ENCODE peak calls at places on chromosome 2, in four cellular contexts. M is IMR-90, H is A549, X is GM12878. T is an unnamed sample.

GRCh38 chr2:7180641-7181370 is 263.6 kb downstream of the RNF144A start:
- DNase-seq in M (no peak), H (peak; percentile 47), X (no peak), T (no peak)

GRCh38 chr2:770776-771175 is 93.6 kb upstream of the TMEM18 start:
- DNase-seq in M (no peak), H (no peak), X (no peak), T (no peak)

GRCh38 chr2:64273524-64274398 is 129.5 kb upstream of the PELI1 start:
- DNase-seq in M (peak; percentile 89), H (no peak), X (no peak), T (no peak)

GRCh38 chr2:146701183-146701582 is 1143.6 kb upstream of the ACVR2A start:
- DNase-seq in M (no peak), H (no peak), X (no peak), T (no peak)

GRCh38 chr2:95179451-95179850 is 13.8 kb downstream of the ZNF2 start:
- DNase-seq in M (no peak), H (no peak), X (no peak), T (no peak)

GRCh38 chr2:199716807-199717586 is 134.0 kb downstream of the FTCDNL1 start:
- DNase-seq in M (no peak), H (peak; percentile 51), X (no peak), T (no peak)

GRCh38 chr2:47488870-47489584 is 86.1 kb downstream of the MSH2 start:
- DNase-seq in M (peak; percentile 92), H (peak; percentile 44), X (no peak), T (no peak)

GRCh38 chr2:20382965-20383800 is 32.5 kb upstream of the PUM2 start:
- DNase-seq in M (peak; percentile 92), H (no peak), X (no peak), T (no peak)

GRCh38 chr2:237256845-237257244 is 157.1 kb downstream of the COL6A3 start:
- DNase-seq in M (peak; percentile 86), H (no peak), X (no peak), T (no peak)

GRCh38 chr2:778680-779350 is 101.6 kb upstream of the TMEM18 start:
- DNase-seq in M (no peak), H (no peak), X (no peak), T (no peak)

GRCh38 chr2:70991742-70992141 is 2.9 kb downstream of the TEX261 start:
- DNase-seq in M (no peak), H (no peak), X (no peak), T (no peak)

GRCh38 chr2:10448208-10448645 is at the start of gene ODC1:
- DNase-seq in M (peak; percentile 90), H (peak; percentile 80), X (peak; percentile 53), T (peak; percentile 98)

GRCh38 chr2:18976112-18976961 is 382.1 kb downstream of the OSR1 start:
- DNase-seq in M (peak; percentile 94), H (no peak), X (no peak), T (no peak)

GRCh38 chr2:218284106-218284811 is 8.0 kb downstream of the TMBIM1 start:
- DNase-seq in M (peak; percentile 80), H (no peak), X (no peak), T (peak; percentile 55)

GRCh38 chr2:129441610-129442009 is 537.9 kb upstream of the RAB6C start:
- DNase-seq in M (no peak), H (no peak), X (no peak), T (no peak)

GRCh38 chr2:32918774-32919173 is 28.0 kb upstream of the LTBP1 start:
- DNase-seq in M (no peak), H (no peak), X (no peak), T (no peak)

GRCh38 chr2:28747714-28748113 is 3.9 kb upstream of the PPP1CB start:
- DNase-seq in M (no peak), H (no peak), X (no peak), T (no peak)

GRCh38 chr2:26582890-26583289 is 58.3 kb downstream of the CIB4 start:
- DNase-seq in M (no peak), H (no peak), X (no peak), T (no peak)

GRCh38 chr2:231721641-231722310 is 13.5 kb downstream of the PTMA start:
- DNase-seq in M (no peak), H (no peak), X (no peak), T (no peak)

GRCh38 chr2:12376025-12376424 is 340.7 kb upstream of the TRIB2 start:
- DNase-seq in M (no peak), H (no peak), X (no peak), T (no peak)
- TF ChIP-seq ELK1 in M (no peak), H (no peak), X (no peak), T (no peak)

DNA sequence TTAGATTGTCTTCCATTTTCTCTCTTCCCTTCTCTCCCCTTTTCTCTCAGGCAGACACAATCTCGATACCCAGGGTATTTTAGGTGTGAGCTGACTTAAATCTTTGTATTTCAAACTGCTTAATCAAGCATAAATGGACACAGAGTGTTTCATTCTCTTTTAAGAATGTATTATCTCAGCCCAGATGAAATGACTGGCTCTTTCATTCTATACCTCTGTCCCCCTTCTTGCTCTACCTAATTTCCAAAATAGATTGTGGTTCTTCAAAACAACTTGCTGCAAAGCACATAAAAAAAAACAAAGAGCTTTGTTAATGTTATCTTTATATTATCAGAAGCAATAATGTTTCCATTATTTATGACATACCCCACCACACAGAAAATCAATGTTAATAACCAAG is 514.6 kb downstream of the ERBB4 start:
- DNase-seq in M (no peak), H (no peak), X (no peak), T (no peak)
- TF ChIP-seq ELK1 in M (no peak), H (no peak), X (no peak), T (no peak)

GRCh38 chr2:203582468-203582867 is 47.4 kb upstream of the RAPH1 start:
- DNase-seq in M (peak; percentile 75), H (no peak), X (no peak), T (no peak)

GRCh38 chr2:203584784-203585183 is 49.7 kb upstream of the RAPH1 start:
- DNase-seq in M (no peak), H (no peak), X (no peak), T (no peak)

GRCh38 chr2:203585541-203585940 is 50.4 kb upstream of the RAPH1 start:
- DNase-seq in M (no peak), H (no peak), X (no peak), T (no peak)

GRCh38 chr2:203583084-203583695 is 48.1 kb upstream of the RAPH1 start:
- DNase-seq in M (no peak), H (no peak), X (no peak), T (no peak)

DNA sequence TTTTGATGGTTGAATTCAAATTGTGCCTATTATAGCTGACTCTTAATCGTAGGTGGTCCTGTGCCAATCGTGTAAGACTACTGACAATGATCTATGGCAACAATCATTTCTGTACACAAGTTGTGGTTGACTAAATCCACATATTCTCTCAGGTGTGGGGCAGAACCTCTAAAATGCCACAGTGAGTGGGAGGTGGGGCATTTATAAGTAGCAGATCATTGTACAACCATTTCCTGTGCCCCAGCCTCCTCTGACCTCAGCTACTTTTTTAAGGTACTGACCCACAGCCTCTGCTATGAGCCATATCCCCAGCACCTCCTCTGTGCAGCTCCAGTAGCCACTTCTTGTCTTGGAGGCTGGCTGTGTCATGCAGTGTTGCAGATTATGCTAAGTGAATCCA is 48.6 kb upstream of the RAPH1 start:
- DNase-seq in M (peak; percentile 76), H (no peak), X (peak; percentile 61), T (no peak)
- TF ChIP-seq ELK1 in M (no peak), H (no peak), X (no peak), T (no peak)

GRCh38 chr2:160474319-160474645 is 19.3 kb downstream of the RBMS1 start:
- DNase-seq in M (no peak), H (no peak), X (no peak), T (no peak)

GRCh38 chr2:160471950-160472349 is 21.7 kb downstream of the RBMS1 start:
- DNase-seq in M (no peak), H (no peak), X (no peak), T (no peak)

GRCh38 chr2:160474891-160475795 is 18.5 kb downstream of the RBMS1 start:
- DNase-seq in M (peak; percentile 49), H (no peak), X (no peak), T (no peak)

GRCh38 chr2:160473508-160474318 is 19.9 kb downstream of the RBMS1 start:
- DNase-seq in M (no peak), H (no peak), X (no peak), T (no peak)

DNA sequence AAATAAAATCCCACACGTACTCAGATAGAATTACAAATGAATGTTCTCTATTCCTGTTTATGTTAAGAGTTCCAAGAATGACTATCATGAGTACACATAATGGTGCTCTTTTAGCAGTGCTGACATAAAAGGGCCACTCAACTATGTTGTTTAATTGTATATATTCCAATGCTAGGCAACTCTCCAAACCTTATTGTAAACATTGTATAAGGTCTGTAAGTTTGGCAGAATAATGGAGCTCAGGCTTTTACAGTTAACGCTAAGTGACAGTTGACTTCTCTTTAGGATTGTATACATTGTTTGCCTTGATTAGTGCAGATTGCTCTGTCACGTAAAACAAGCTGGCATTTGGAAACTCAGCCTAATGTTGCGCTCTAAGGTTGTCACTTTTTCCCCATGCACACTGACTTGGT is 20.8 kb downstream of the RBMS1 start:
- DNase-seq in M (peak; percentile 94), H (no peak), X (no peak), T (no peak)
- TF ChIP-seq ELK1 in M (no peak), H (no peak), X (no peak), T (no peak)

GRCh38 chr2:210445116-210445707 is 31.3 kb downstream of the LANCL1 start:
- DNase-seq in M (peak; percentile 27), H (peak; percentile 8), X (no peak), T (peak; percentile 8)
- TF ChIP-seq ELK1 in M (no peak), H (no peak), X (no peak), T (no peak)

GRCh38 chr2:229800997-229801754 is 86.8 kb upstream of the DNER start:
- DNase-seq in M (peak; percentile 65), H (peak; percentile 49), X (peak; percentile 23), T (peak; percentile 64)
- TF ChIP-seq ELK1 in M (no peak), H (no peak), X (no peak), T (no peak)

GRCh38 chr2:168176402-168176801 is 71.0 kb downstream of the STK39 start:
- DNase-seq in M (no peak), H (no peak), X (no peak), T (no peak)
- TF ChIP-seq ELK1 in M (no peak), H (no peak), X (no peak), T (no peak)

DNA sequence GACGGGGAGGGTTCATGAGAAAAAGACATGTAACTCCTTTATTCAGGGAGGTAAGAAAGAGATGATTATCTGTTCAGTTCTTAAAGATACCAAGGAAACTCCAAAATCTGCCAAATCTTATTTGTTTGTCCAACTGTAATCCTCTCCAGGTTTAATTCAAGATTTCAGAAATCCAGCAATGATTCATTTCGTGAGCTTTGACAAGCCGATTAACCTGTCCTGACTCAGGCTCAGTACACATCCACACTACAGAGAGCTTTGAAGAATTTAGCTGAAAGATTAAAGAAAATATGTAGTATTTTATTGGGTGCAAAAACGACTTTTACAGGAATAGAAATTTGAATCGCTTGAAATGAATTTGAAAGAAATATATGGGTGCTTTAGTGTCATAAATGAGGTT is 1.1 kb downstream of the SPAG16 start:
- DNase-seq in M (no peak), H (no peak), X (no peak), T (no peak)
- TF ChIP-seq ELK1 in M (no peak), H (no peak), X (no peak), T (no peak)